ENCODE peak calls at places on chromosomes 2 and 18, in six cellular contexts. X is fibroblast of lung, R is ovary, U is tibial artery, V is right lobe of liver, T is colonic mucosa. G is an unnamed sample.

GRCh38 chr2:2318949-2319348 is 12.1 kb downstream of the MYT1L start:
- DNase-seq in X (no peak), R (no peak), U (no peak), V (no peak), T (no peak), G (no peak)

GRCh38 chr2:33131108-33131507 is 184.4 kb downstream of the LTBP1 start:
- DNase-seq in X (no peak), R (no peak), U (no peak), V (no peak), T (no peak), G (no peak)

GRCh38 chr2:1607236-1607920 is 136.9 kb downstream of the PXDN start:
- DNase-seq in X (no peak), R (no peak), U (no peak), V (no peak), T (no peak), G (no peak)

GRCh38 chr2:162686336-162686735 is 152.2 kb downstream of the KCNH7 start:
- DNase-seq in X (no peak), R (no peak), U (no peak), V (no peak), T (no peak), G (no peak)

GRCh38 chr2:134712334-134712733 is 6.5 kb downstream of the TMEM163 start:
- DNase-seq in X (no peak), R (no peak), U (no peak), V (no peak), T (no peak), G (no peak)

GRCh38 chr18:3447035-3447894 is 2.7 kb upstream of the TGIF1 start:
- DNase-seq in X (peak; percentile 79), R (peak; percentile 75), U (peak; percentile 59), V (peak; percentile 66), T (no peak), G (no peak)

GRCh38 chr18:13103366-13103765 is 112.2 kb downstream of the CEP192 start:
- DNase-seq in X (no peak), R (no peak), U (no peak), V (no peak), T (no peak), G (no peak)

GRCh38 chr2:38751847-38752410 is 768 bp upstream of the SRSF7 start:
- DNase-seq in X (no peak), R (no peak), U (no peak), V (no peak), T (no peak), G (no peak)

GRCh38 chr2:8567469-8568108 is 114.3 kb upstream of the ID2 start:
- DNase-seq in X (no peak), R (no peak), U (no peak), V (no peak), T (no peak), G (no peak)

GRCh38 chr18:72700961-72701710 is 157.0 kb upstream of the CBLN2 start:
- DNase-seq in X (peak; percentile 9), R (no peak), U (no peak), V (no peak), T (no peak), G (no peak)

GRCh38 chr2:45008296-45009129 is 739 bp downstream of the SIX2 start:
- DNase-seq in X (no peak), R (no peak), U (no peak), V (no peak), T (no peak), G (no peak)

GRCh38 chr2:86105252-86105968 is at the start of gene POLR1A:
- DNase-seq in X (peak; percentile 95), R (peak; percentile 90), U (peak; percentile 92), V (peak; percentile 94), T (peak; percentile 91), G (peak; percentile 86)

GRCh38 chr2:73516033-73516432 is 126.2 kb downstream of the NAT8 start:
- DNase-seq in X (no peak), R (no peak), U (no peak), V (no peak), T (no peak), G (no peak)

GRCh38 chr2:207110730-207111129 is 55.0 kb downstream of the KLF7 start:
- DNase-seq in X (no peak), R (no peak), U (no peak), V (no peak), T (no peak), G (no peak)

GRCh38 chr2:58146707-58147106 is 94.4 kb downstream of the FANCL start:
- DNase-seq in X (no peak), R (no peak), U (no peak), V (no peak), T (no peak), G (no peak)

GRCh38 chr2:6896930-6897759 is 19.6 kb downstream of the RSAD2 start:
- DNase-seq in X (peak; percentile 57), R (no peak), U (no peak), V (no peak), T (no peak), G (no peak)

GRCh38 chr2:55842009-55842408 is 81.6 kb downstream of the EFEMP1 start:
- DNase-seq in X (peak; percentile 67), R (no peak), U (no peak), V (no peak), T (no peak), G (no peak)

GRCh38 chr2:164847966-164848365 is 6.3 kb upstream of the COBLL1 start:
- DNase-seq in X (peak; percentile 16), R (no peak), U (no peak), V (no peak), T (no peak), G (no peak)

GRCh38 chr2:100277540-100278207 is 44.6 kb downstream of the LONRF2 start:
- DNase-seq in X (no peak), R (peak; percentile 18), U (no peak), V (no peak), T (no peak), G (no peak)

GRCh38 chr2:116511426-116511825 is 1303.1 kb upstream of the DDX18 start:
- DNase-seq in X (no peak), R (no peak), U (no peak), V (no peak), T (no peak), G (no peak)

GRCh38 chr18:74652392-74652988 is 54.8 kb downstream of the ZNF407 start:
- DNase-seq in X (peak; percentile 74), R (no peak), U (no peak), V (no peak), T (no peak), G (peak; percentile 32)

GRCh38 chr2:239203443-239204142 is 197.2 kb downstream of the HDAC4 start:
- DNase-seq in X (no peak), R (no peak), U (no peak), V (no peak), T (no peak), G (no peak)

GRCh38 chr2:17539993-17540812 is at the start of gene VSNL1:
- DNase-seq in X (peak; percentile 94), R (peak; percentile 79), U (peak; percentile 48), V (peak; percentile 94), T (peak; percentile 86), G (peak; percentile 75)
- H3K4me3 ChIP-seq in X (peak within 1 kb of the TSS; percentile 93), R (peak within 1 kb of the TSS; percentile 56), U (peak within 1 kb of the TSS; percentile 62), V (peak within 1 kb of the TSS; percentile 50), T (peak within 1 kb of the TSS; percentile 49), G (peak within 1 kb of the TSS; percentile 65)

GRCh38 chr2:9949992-9950520 is 1.4 kb upstream of the GRHL1 start:
- DNase-seq in X (no peak), R (no peak), U (no peak), V (no peak), T (no peak), G (no peak)

GRCh38 chr2:9951272-9951521 is 296 bp upstream of the GRHL1 start:
- DNase-seq in X (no peak), R (no peak), U (no peak), V (no peak), T (no peak), G (no peak)

GRCh38 chr2:9949239-9949991 is 2.1 kb upstream of the GRHL1 start:
- DNase-seq in X (no peak), R (no peak), U (no peak), V (peak; percentile 62), T (no peak), G (no peak)

GRCh38 chr2:9951522-9952285 is at the start of gene GRHL1:
- DNase-seq in X (peak; percentile 88), R (peak; percentile 91), U (peak; percentile 90), V (peak; percentile 96), T (peak; percentile 93), G (peak; percentile 63)

DNA sequence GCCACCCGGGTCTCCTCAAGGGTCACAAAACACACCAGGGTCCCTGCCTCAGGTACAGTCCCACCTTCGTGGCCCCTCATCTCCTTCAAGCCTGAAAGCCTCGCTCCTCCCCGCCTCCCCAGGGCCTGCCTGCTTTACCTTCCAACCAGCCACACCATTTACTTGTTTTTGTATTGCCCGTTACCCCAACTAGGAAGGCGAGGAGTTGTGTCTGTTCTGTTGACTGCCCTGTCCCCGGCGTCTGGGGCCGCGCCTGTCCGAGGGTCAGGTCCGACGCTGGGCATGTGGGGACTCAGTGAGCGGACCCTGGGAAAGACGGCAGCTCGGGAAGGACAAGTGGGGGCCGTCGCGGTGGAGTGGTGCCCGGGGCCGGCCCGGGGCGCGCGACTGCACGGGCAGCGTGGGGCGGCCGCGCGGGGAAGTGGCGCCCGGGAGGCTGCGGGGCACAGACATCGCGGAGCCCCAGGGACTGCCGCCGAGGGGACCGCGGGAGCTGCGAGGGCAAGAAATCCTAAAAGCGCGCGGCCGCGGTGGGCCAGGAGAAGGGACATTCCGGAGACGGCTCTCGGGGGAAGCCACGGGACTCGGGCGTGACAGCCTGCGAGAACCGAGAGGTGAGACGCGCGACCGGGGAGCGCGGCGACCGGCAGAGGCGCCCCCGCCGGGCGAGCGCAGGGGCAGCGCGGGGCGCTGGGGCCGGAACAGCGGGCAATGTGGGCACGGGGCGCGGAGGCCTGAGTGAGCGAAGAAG is 797 bp upstream of the GRHL1 start:
- DNase-seq in X (no peak), R (peak; percentile 25), U (no peak), V (peak; percentile 73), T (peak; percentile 32), G (no peak)
- TF ChIP-seq CTCF in X (no peak), R (no peak), U (no peak), V (peak; percentile 19), T (no peak), G (no peak)

GRCh38 chr2:222193328-222194008 is 105.3 kb downstream of the PAX3 start:
- DNase-seq in X (no peak), R (no peak), U (no peak), V (no peak), T (no peak), G (no peak)
- H3K27me3 ChIP-seq in X (no peaks in the 10 kb centered on the region), R (no peaks in the 10 kb centered on the region), U (no peaks in the 10 kb centered on the region), V (no peaks in the 10 kb centered on the region), T (no peaks in the 10 kb centered on the region), G (no peaks in the 10 kb centered on the region)

GRCh38 chr2:88545118-88545517 is 82.1 kb downstream of the EIF2AK3 start:
- DNase-seq in X (no peak), R (no peak), U (no peak), V (no peak), T (no peak), G (no peak)

GRCh38 chr2:88554189-88554588 is 73.1 kb downstream of the EIF2AK3 start:
- DNase-seq in X (no peak), R (no peak), U (no peak), V (no peak), T (no peak), G (no peak)

DNA sequence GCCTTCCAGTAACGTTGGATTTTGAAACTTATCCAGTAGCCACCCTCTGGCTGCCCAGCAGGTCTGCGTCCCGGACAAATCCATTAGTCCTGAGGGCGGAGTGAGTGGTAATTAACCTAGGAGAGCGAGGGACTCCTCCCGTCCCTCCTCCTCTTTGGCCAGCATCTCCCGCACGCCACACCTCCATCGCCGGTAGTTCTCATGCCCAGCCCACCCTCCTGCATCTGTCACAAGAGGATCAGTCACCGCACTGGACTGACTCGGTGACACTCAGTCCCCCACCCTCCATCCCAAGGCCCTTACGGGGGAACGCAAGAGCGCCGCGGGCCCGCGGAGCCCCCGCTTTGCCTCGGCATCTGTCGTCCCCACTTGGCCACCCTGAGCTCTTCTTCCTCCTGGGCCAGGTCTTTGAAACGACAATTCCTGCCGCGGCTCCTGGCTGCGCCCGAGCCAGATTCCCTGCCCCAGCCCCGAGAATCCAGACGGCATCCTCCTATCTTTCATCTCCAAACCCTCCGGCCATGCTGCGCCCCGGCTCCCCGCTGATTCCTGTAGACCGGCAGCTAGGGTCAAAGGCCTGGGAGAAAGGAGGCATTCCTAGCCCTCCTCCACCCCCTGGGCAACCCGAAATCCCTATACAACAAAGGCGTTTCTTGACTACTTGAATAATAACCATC is 77.5 kb downstream of the EIF2AK3 start:
- DNase-seq in X (no peak), R (no peak), U (no peak), V (no peak), T (no peak), G (no peak)
- H3K4me3 ChIP-seq in X (peak overlapping the region; percentile 13), R (no peak overlapping the region), U (no peak overlapping the region), V (no peak overlapping the region), T (no peak overlapping the region), G (peak overlapping the region; percentile 43)

G was measured in AG04450.